ENCODE peak calls at places on chromosomes 1 and 21, in ten cellular contexts. Z, X, U, T, C, K, O, P, F and R are unnamed samples.

GRCh38 chr1:206581571-206581981 is 30.7 kb downstream of the EIF2D start:
- DNase-seq in Z (peak), X (no peak), U (peak), T (no peak), C (no peak), K (no peak), O (no peak), P (no peak), F (no peak), R (no peak)

GRCh38 chr1:30660241-30660640 is 63.1 kb downstream of the MATN1 start:
- DNase-seq in Z (no peak), X (no peak), U (no peak), T (no peak), C (no peak), K (no peak), O (no peak), P (no peak), F (no peak), R (no peak)

GRCh38 chr1:185595835-185596667 is 138.1 kb upstream of the HMCN1 start:
- DNase-seq in Z (no peak), X (no peak), U (peak), T (no peak), C (peak), K (peak), O (peak), P (peak), F (peak), R (no peak)

GRCh38 chr1:50658421-50659076 is 235.3 kb upstream of the DMRTA2 start:
- DNase-seq in Z (no peak), X (no peak), U (no peak), T (no peak), C (peak), K (peak), O (peak), P (no peak), F (peak), R (peak)

GRCh38 chr1:40758578-40759343 is 24.8 kb upstream of the KCNQ4 start:
- DNase-seq in Z (no peak), X (no peak), U (no peak), T (no peak), C (no peak), K (no peak), O (no peak), P (no peak), F (no peak), R (no peak)

GRCh38 chr1:87327362-87328120 is 1.1 kb upstream of the LMO4 start:
- DNase-seq in Z (no peak), X (no peak), U (no peak), T (no peak), C (no peak), K (no peak), O (peak), P (no peak), F (no peak), R (no peak)

GRCh38 chr1:16032388-16033100 is 10.7 kb downstream of the CLCNKA start:
- DNase-seq in Z (peak), X (peak), U (peak), T (peak), C (peak), K (peak), O (peak), P (peak), F (peak), R (peak)

GRCh38 chr1:160428655-160429054 is 28.3 kb downstream of the VANGL2 start:
- DNase-seq in Z (no peak), X (peak), U (peak), T (no peak), C (peak), K (peak), O (peak), P (peak), F (peak), R (peak)

GRCh38 chr1:51749151-51749550 is 129.4 kb downstream of the NRDC start:
- DNase-seq in Z (no peak), X (no peak), U (no peak), T (no peak), C (no peak), K (no peak), O (no peak), P (no peak), F (no peak), R (no peak)

GRCh38 chr1:187121661-187122060 is 292.9 kb downstream of the PLA2G4A start:
- DNase-seq in Z (no peak), X (no peak), U (no peak), T (no peak), C (no peak), K (no peak), O (no peak), P (no peak), F (no peak), R (no peak)

GRCh38 chr1:231160851-231161710 is 777 bp upstream of the TRIM67 start:
- DNase-seq in Z (no peak), X (no peak), U (no peak), T (no peak), C (peak), K (no peak), O (no peak), P (peak), F (no peak), R (no peak)

GRCh38 chr1:59136541-59137335 is 160.2 kb upstream of the FGGY start:
- DNase-seq in Z (no peak), X (no peak), U (no peak), T (no peak), C (no peak), K (peak), O (peak), P (no peak), F (no peak), R (no peak)

GRCh38 chr1:11967028-11967547 is 13.2 kb upstream of the MFN2 start:
- DNase-seq in Z (no peak), X (no peak), U (peak), T (no peak), C (peak), K (no peak), O (peak), P (peak), F (no peak), R (no peak)

GRCh38 chr1:224623743-224624333 is 7.7 kb downstream of the CNIH3 start:
- DNase-seq in Z (no peak), X (no peak), U (peak), T (no peak), C (no peak), K (peak), O (peak), P (no peak), F (peak), R (peak)

GRCh38 chr1:54774820-54775498 is 10.6 kb upstream of the PARS2 start:
- DNase-seq in Z (no peak), X (no peak), U (no peak), T (no peak), C (peak), K (no peak), O (peak), P (peak), F (peak), R (no peak)

GRCh38 chr1:24926596-24927249 is 3.4 kb downstream of the RUNX3 start:
- DNase-seq in Z (no peak), X (no peak), U (no peak), T (no peak), C (peak), K (no peak), O (no peak), P (peak), F (peak), R (no peak)

GRCh38 chr1:29324771-29325351 is 88.5 kb downstream of the PTPRU start:
- DNase-seq in Z (no peak), X (no peak), U (no peak), T (no peak), C (peak), K (no peak), O (no peak), P (peak), F (no peak), R (no peak)

GRCh38 chr1:9821710-9822109 is 2.1 kb downstream of the CLSTN1 start:
- DNase-seq in Z (no peak), X (no peak), U (no peak), T (no peak), C (no peak), K (no peak), O (no peak), P (no peak), F (no peak), R (no peak)

GRCh38 chr1:64598100-64598571 is 128.2 kb downstream of the CACHD1 start:
- DNase-seq in Z (no peak), X (no peak), U (no peak), T (no peak), C (peak), K (no peak), O (peak), P (no peak), F (peak), R (peak)

GRCh38 chr1:39940253-39940652 is 14.7 kb upstream of the MFSD2A start:
- DNase-seq in Z (no peak), X (no peak), U (no peak), T (no peak), C (no peak), K (no peak), O (no peak), P (no peak), F (no peak), R (no peak)

GRCh38 chr1:162564762-162565218 is 3.3 kb downstream of the UAP1 start:
- DNase-seq in Z (no peak), X (no peak), U (no peak), T (no peak), C (no peak), K (no peak), O (peak), P (no peak), F (no peak), R (no peak)
- H3K4me3 ChIP-seq in Z (no peak), X (no peak), U (no peak), T (no peak), C (no peak), K (no peak), O (no peak), P (no peak), F (no peak), R (peak)

DNA sequence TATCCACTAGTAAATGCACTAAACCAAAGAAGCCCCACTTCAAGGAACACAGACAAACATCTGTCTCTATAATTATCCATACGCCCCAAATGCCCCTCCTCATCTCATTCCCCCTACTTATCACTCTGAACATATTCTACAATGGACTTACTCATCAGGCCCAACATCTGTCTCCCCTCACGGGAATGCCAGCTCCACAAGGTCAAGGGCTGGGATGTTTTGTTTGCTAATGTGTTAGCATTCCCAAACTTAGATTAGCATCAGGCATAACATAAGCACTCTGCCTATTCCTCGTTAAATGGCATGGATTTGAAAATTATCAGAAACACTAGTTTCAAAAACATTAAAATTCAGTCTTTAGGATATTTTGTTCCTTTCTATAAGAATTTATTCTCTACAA is 279.4 kb downstream of the DSCAM start:
- DNase-seq in Z (no peak), X (no peak), U (no peak), T (no peak), C (no peak), K (no peak), O (no peak), P (no peak), F (no peak), R (no peak)
- H3K4me3 ChIP-seq in Z (no peak), X (no peak), U (no peak), T (no peak), C (no peak), K (no peak), O (no peak), P (no peak), F (no peak), R (no peak)

GRCh38 chr21:16502273-16502672 is 772.5 kb downstream of the USP25 start:
- DNase-seq in Z (no peak), X (no peak), U (no peak), T (no peak), C (no peak), K (no peak), O (no peak), P (no peak), F (no peak), R (no peak)
- H3K4me3 ChIP-seq in Z (no peak), X (no peak), U (no peak), T (no peak), C (no peak), K (no peak), O (no peak), P (no peak), F (no peak), R (no peak)

DNA sequence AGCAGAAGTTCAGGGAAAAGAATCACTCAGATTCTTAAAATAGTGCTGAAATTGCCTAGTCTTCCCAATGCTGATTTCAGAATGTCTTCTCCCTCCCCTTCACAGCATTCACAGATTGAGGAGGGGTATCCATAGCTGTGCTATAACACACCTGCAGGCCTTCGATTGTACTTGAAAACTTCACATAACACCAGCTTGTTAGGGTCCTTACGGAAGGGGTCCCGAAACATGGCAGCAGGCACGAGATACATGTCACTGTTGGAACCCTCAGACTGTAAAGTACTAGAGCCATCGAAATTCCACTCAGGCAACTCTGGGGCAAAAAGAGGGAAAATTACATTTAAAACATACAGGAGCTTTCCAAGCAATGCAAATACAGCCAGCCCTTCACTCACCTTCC is 4.6 kb downstream of the GLUL start:
- DNase-seq in Z (no peak), X (no peak), U (no peak), T (no peak), C (no peak), K (no peak), O (no peak), P (no peak), F (no peak), R (no peak)
- H3K4me3 ChIP-seq in Z (peak), X (no peak), U (no peak), T (no peak), C (no peak), K (no peak), O (no peak), P (no peak), F (no peak), R (no peak)

DNA sequence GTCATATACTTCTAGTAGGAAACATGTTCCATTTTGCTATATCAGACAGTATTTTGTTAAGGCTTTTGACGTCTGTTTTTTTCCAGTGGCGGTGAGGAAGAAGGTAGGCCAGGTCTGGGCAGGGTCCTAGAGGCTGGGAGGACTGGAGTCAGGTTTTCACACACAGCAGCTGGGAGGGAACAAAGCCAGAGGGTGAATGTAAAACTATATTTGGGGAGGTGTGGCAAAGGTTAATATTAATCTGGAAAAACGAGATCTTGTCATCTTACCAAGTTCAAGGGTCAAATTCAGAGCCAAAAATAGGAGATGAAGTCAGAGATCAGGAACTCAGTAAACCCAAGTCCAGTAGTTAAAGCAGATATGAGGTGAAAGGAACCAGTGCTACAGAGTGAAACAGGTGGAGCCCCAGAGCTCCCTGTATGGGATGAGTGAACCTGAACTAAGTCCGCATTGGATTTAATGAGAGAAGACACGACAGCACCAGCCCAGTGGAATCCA is 10.7 kb upstream of the OTUD7B start:
- DNase-seq in Z (no peak), X (no peak), U (peak), T (no peak), C (no peak), K (peak), O (no peak), P (no peak), F (no peak), R (no peak)
- H3K4me3 ChIP-seq in Z (no peak), X (no peak), U (no peak), T (no peak), C (no peak), K (no peak), O (no peak), P (no peak), F (no peak), R (no peak)

GRCh38 chr1:83815348-83815747 is 183.6 kb downstream of the TTLL7 start:
- DNase-seq in Z (no peak), X (no peak), U (no peak), T (no peak), C (no peak), K (peak), O (peak), P (no peak), F (peak), R (peak)
- H3K4me3 ChIP-seq in Z (no peak), X (no peak), U (no peak), T (no peak), C (no peak), K (no peak), O (no peak), P (no peak), F (no peak), R (no peak)

GRCh38 chr1:152906023-152906565 is 2.3 kb upstream of the IVL start:
- DNase-seq in Z (no peak), X (no peak), U (no peak), T (no peak), C (no peak), K (peak), O (peak), P (no peak), F (no peak), R (peak)
- H3K4me3 ChIP-seq in Z (no peak), X (no peak), U (no peak), T (no peak), C (no peak), K (no peak), O (no peak), P (no peak), F (no peak), R (no peak)